ENCODE peak calls at places on chromosomes 2 and 18, in seven cellular contexts. J, H, L, E, Q, I and R are unnamed samples. For H3K9me3, the result is how much of the 10 kb centered on the place peaks cover.

GRCh38 chr2:173280853-173281252 is 73.8 kb upstream of the CDCA7 start:
- DNase-seq in J (no peak), H (no peak), L (no peak), E (no peak), Q (no peak), I (no peak), R (no peak)

GRCh38 chr2:207073791-207074678 is 91.7 kb downstream of the KLF7 start:
- DNase-seq in J (peak), H (no peak), L (no peak), E (no peak), Q (no peak), I (no peak), R (no peak)

GRCh38 chr18:2846638-2847340 is at the start of gene EMILIN2:
- DNase-seq in J (peak), H (peak), L (no peak), E (peak), Q (peak), I (peak), R (no peak)

GRCh38 chr2:64873472-64873924 is 115.7 kb upstream of the SLC1A4 start:
- DNase-seq in J (no peak), H (peak), L (peak), E (peak), Q (peak), I (peak), R (peak)

GRCh38 chr2:46142546-46143329 is 154.5 kb upstream of the EPAS1 start:
- DNase-seq in J (no peak), H (no peak), L (peak), E (no peak), Q (no peak), I (no peak), R (no peak)

GRCh38 chr2:177296047-177296446 is 31.5 kb upstream of the NFE2L2 start:
- DNase-seq in J (peak), H (no peak), L (no peak), E (no peak), Q (no peak), I (no peak), R (no peak)

GRCh38 chr18:54958711-54959625 is at the start of gene CCDC68:
- DNase-seq in J (peak), H (no peak), L (peak), E (peak), Q (peak), I (no peak), R (no peak)

GRCh38 chr2:15569658-15570615 is 8.8 kb upstream of the NBAS start:
- DNase-seq in J (no peak), H (no peak), L (no peak), E (no peak), Q (no peak), I (no peak), R (no peak)

GRCh38 chr2:211133766-211134165 is 577.4 kb downstream of the CPS1 start:
- DNase-seq in J (no peak), H (no peak), L (no peak), E (no peak), Q (no peak), I (no peak), R (no peak)

GRCh38 chr18:3332376-3332775 is 70.4 kb downstream of the MYL12B start:
- DNase-seq in J (peak), H (no peak), L (no peak), E (no peak), Q (no peak), I (no peak), R (no peak)

GRCh38 chr2:241373449-241373848 is 17.4 kb downstream of the FARP2 start:
- DNase-seq in J (no peak), H (no peak), L (no peak), E (no peak), Q (no peak), I (no peak), R (peak)

GRCh38 chr2:105573910-105574655 is 170.6 kb upstream of the NCK2 start:
- DNase-seq in J (no peak), H (no peak), L (no peak), E (no peak), Q (no peak), I (no peak), R (no peak)

GRCh38 chr2:62014102-62014501 is 108.6 kb downstream of the COMMD1 start:
- DNase-seq in J (peak), H (peak), L (no peak), E (no peak), Q (peak), I (no peak), R (peak)

GRCh38 chr18:3713166-3713565 is 263.2 kb downstream of the TGIF1 start:
- DNase-seq in J (no peak), H (no peak), L (no peak), E (no peak), Q (peak), I (no peak), R (no peak)

GRCh38 chr2:180739070-180739469 is 241.3 kb upstream of the UBE2E3 start:
- DNase-seq in J (no peak), H (no peak), L (no peak), E (no peak), Q (no peak), I (no peak), R (no peak)

GRCh38 chr18:6525593-6525992 is 110.9 kb upstream of the L3MBTL4 start:
- DNase-seq in J (no peak), H (no peak), L (no peak), E (no peak), Q (no peak), I (no peak), R (no peak)

GRCh38 chr2:132547089-132547687 is 122.8 kb downstream of the LYPD1 start:
- DNase-seq in J (peak), H (peak), L (no peak), E (peak), Q (peak), I (no peak), R (peak)

GRCh38 chr2:100554788-100555407 is 7.9 kb upstream of the PDCL3 start:
- DNase-seq in J (no peak), H (no peak), L (no peak), E (no peak), Q (no peak), I (peak), R (no peak)

GRCh38 chr2:30234180-30234971 is 3.0 kb downstream of the LBH start:
- DNase-seq in J (peak), H (peak), L (peak), E (no peak), Q (peak), I (no peak), R (no peak)

GRCh38 chr18:23498062-23498582 is 5.2 kb upstream of the RMC1 start:
- DNase-seq in J (no peak), H (no peak), L (no peak), E (no peak), Q (no peak), I (no peak), R (no peak)

GRCh38 chr2:202723746-202724145 is 89.0 kb downstream of the FAM117B start:
- DNase-seq in J (no peak), H (no peak), L (no peak), E (no peak), Q (no peak), I (no peak), R (no peak)

GRCh38 chr2:225100856-225101294 is 58.6 kb upstream of the DOCK10 start:
- DNase-seq in J (peak), H (no peak), L (peak), E (no peak), Q (no peak), I (no peak), R (no peak)

GRCh38 chr2:120476141-120476540 is 130.2 kb downstream of the INHBB start:
- DNase-seq in J (no peak), H (no peak), L (peak), E (no peak), Q (no peak), I (no peak), R (no peak)

GRCh38 chr2:9631484-9631819 is 655 bp upstream of the YWHAQ start:
- DNase-seq in J (no peak), H (no peak), L (no peak), E (no peak), Q (no peak), I (no peak), R (no peak)

GRCh38 chr2:112259509-112260294 is 4.9 kb upstream of the ZC3H8 start:
- DNase-seq in J (peak), H (peak), L (peak), E (peak), Q (peak), I (peak), R (peak)

GRCh38 chr2:157190151-157190550 is 67.4 kb upstream of the GALNT5 start:
- DNase-seq in J (peak), H (no peak), L (no peak), E (no peak), Q (no peak), I (no peak), R (no peak)

GRCh38 chr2:232229917-232230310 is 148.6 kb upstream of the ALPP start:
- DNase-seq in J (no peak), H (no peak), L (no peak), E (no peak), Q (no peak), I (no peak), R (no peak)

GRCh38 chr2:32777714-32778113 is 149.9 kb downstream of the TTC27 start:
- DNase-seq in J (no peak), H (no peak), L (no peak), E (no peak), Q (no peak), I (no peak), R (no peak)

GRCh38 chr2:70615222-70615621 is 61.6 kb upstream of the TGFA start:
- DNase-seq in J (no peak), H (no peak), L (no peak), E (no peak), Q (no peak), I (no peak), R (no peak)

GRCh38 chr2:165634855-165635254 is 159.2 kb downstream of the GALNT3 start:
- DNase-seq in J (peak), H (no peak), L (no peak), E (peak), Q (peak), I (no peak), R (peak)

GRCh38 chr2:105793230-105793975 is 48.7 kb downstream of the NCK2 start:
- DNase-seq in J (no peak), H (no peak), L (no peak), E (no peak), Q (no peak), I (no peak), R (no peak)

DNA sequence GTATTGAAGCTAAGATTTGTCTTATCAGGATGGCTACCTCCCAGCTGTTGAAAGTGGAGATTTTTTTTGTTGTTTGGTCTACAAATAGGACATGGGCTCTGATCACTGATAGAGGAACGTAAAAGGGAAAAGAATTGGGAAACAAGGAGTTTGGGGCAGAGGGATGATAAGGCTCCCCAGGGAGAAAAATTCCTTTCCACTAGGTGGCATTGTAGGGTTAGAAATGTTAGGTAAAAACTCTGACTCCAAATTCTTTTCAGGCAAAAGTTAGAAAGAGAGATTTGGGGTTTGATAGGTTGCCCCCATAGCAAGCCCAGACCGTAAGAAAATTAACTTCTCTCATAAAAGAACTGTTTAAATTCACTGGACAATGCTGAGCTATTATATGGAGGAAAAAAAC is 19.8 kb downstream of the CMPK2 start:
- DNase-seq in J (no peak), H (no peak), L (no peak), E (no peak), Q (no peak), I (no peak), R (no peak)
- H3K9me3 ChIP-seq in J (under half), H (half or more), L (under half), E (half or more), Q (under half), I (half or more), R (under half)

GRCh38 chr2:11121823-11122155 is 33.5 kb upstream of the SLC66A3 start:
- DNase-seq in J (no peak), H (no peak), L (no peak), E (no peak), Q (no peak), I (no peak), R (no peak)

GRCh38 chr2:11123856-11124759 is 31.2 kb upstream of the SLC66A3 start:
- DNase-seq in J (peak), H (no peak), L (peak), E (peak), Q (peak), I (peak), R (peak)

GRCh38 chr2:11122380-11122779 is 32.9 kb upstream of the SLC66A3 start:
- DNase-seq in J (peak), H (no peak), L (peak), E (no peak), Q (no peak), I (no peak), R (no peak)

GRCh38 chr2:11123001-11123809 is 32.1 kb upstream of the SLC66A3 start:
- DNase-seq in J (no peak), H (no peak), L (no peak), E (no peak), Q (no peak), I (no peak), R (no peak)

GRCh38 chr2:11124760-11125068 is 30.6 kb upstream of the SLC66A3 start:
- DNase-seq in J (no peak), H (no peak), L (no peak), E (no peak), Q (no peak), I (no peak), R (no peak)
- TF ChIP-seq CTCF in J (no peak), H (no peak), L (peak), E (no peak), Q (no peak), I (no peak), R (no peak)

GRCh38 chr2:28495551-28496284 is at the start of gene PLB1:
- DNase-seq in J (no peak), H (no peak), L (no peak), E (no peak), Q (no peak), I (no peak), R (no peak)

GRCh38 chr2:28496781-28497180 is 921 bp downstream of the PLB1 start:
- DNase-seq in J (no peak), H (no peak), L (no peak), E (no peak), Q (no peak), I (no peak), R (no peak)

GRCh38 chr2:28493636-28494035 is 2.2 kb upstream of the PLB1 start:
- DNase-seq in J (no peak), H (no peak), L (no peak), E (no peak), Q (no peak), I (no peak), R (no peak)

GRCh38 chr2:28497206-28497605 is 1.3 kb downstream of the PLB1 start:
- DNase-seq in J (no peak), H (no peak), L (no peak), E (no peak), Q (no peak), I (no peak), R (no peak)

GRCh38 chr2:28499298-28499697 is 3.4 kb downstream of the PLB1 start:
- DNase-seq in J (no peak), H (no peak), L (no peak), E (no peak), Q (no peak), I (no peak), R (no peak)
- H3K9me3 ChIP-seq in J (under half), H (under half), L (under half), E (under half), Q (under half), I (under half), R (under half)

DNA sequence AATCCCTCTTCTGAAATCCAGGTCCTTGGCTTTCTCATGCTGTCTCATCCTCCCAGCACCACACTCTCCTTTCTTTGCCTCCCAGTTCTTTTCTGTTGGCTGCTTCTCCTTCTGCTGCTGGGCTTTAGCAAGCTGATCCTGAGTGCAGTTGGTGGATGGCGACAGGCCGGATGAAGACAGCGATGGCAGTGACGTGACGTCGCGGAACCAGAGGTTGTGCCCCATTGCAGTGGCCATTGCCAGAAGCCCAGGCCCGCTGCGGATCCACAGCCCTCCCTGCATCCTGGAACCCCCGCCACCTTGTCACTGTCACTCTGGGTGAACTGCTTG is 75.2 kb downstream of the EIPR1 start:
- DNase-seq in J (no peak), H (no peak), L (no peak), E (no peak), Q (no peak), I (no peak), R (no peak)
- TF ChIP-seq CTCF in J (no peak), H (no peak), L (no peak), E (no peak), Q (no peak), I (no peak), R (no peak)

GRCh38 chr18:65751145-65752085 is 603 bp downstream of the CDH7 start:
- DNase-seq in J (no peak), H (no peak), L (no peak), E (peak), Q (peak), I (no peak), R (peak)
- H3K9me3 ChIP-seq in J (under half), H (under half), L (under half), E (under half), Q (under half), I (under half), R (under half)

GRCh38 chr2:107663632-107664031 is 163.1 kb upstream of the RGPD4 start:
- DNase-seq in J (no peak), H (no peak), L (no peak), E (no peak), Q (no peak), I (no peak), R (no peak)

GRCh38 chr2:107669335-107669734 is 157.4 kb upstream of the RGPD4 start:
- DNase-seq in J (no peak), H (no peak), L (no peak), E (no peak), Q (peak), I (no peak), R (no peak)
- TF ChIP-seq CTCF in J (peak), H (no peak), L (no peak), E (peak), Q (peak), I (no peak), R (no peak)

GRCh38 chr18:35306588-35307250 is 16.7 kb upstream of the ZSCAN30 start:
- DNase-seq in J (peak), H (no peak), L (no peak), E (no peak), Q (no peak), I (no peak), R (no peak)
- H3K9me3 ChIP-seq in J (under half), H (half or more), L (under half), E (under half), Q (under half), I (half or more), R (under half)